ENCODE peak calls at places on chromosome 22, in six cellular contexts. One of them, this sample, is unnamed.

GRCh38 chr22:29391546-29391945 is 3.2 kb upstream of the AP1B1 start:
- DNase-seq in right atrium auricular region: peak; percentile 47
- DNase-seq in tibial nerve: no peak
- DNase-seq in H7: no peak
- DNase-seq in left colon: no peak
- DNase-seq in activated T-cell treated with anti-CD3 and anti-CD28 coated beads for 1 hour: no peak
- DNase-seq in this sample: no peak

GRCh38 chr22:26197427-26197826 is 28.2 kb downstream of the SEZ6L start:
- DNase-seq in right atrium auricular region: no peak
- DNase-seq in tibial nerve: no peak
- DNase-seq in H7: no peak
- DNase-seq in left colon: no peak
- DNase-seq in activated T-cell treated with anti-CD3 and anti-CD28 coated beads for 1 hour: no peak
- DNase-seq in this sample: no peak

GRCh38 chr22:23705358-23705757 is 14.5 kb downstream of the RGL4 start:
- DNase-seq in right atrium auricular region: no peak
- DNase-seq in tibial nerve: no peak
- DNase-seq in H7: no peak
- DNase-seq in left colon: no peak
- DNase-seq in activated T-cell treated with anti-CD3 and anti-CD28 coated beads for 1 hour: no peak
- DNase-seq in this sample: no peak

GRCh38 chr22:16935209-16935608 is 72.8 kb downstream of the GAB4 start:
- DNase-seq in right atrium auricular region: no peak
- DNase-seq in tibial nerve: no peak
- DNase-seq in H7: no peak
- DNase-seq in left colon: no peak
- DNase-seq in activated T-cell treated with anti-CD3 and anti-CD28 coated beads for 1 hour: no peak
- DNase-seq in this sample: no peak

GRCh38 chr22:22669093-22669492 is 24.7 kb downstream of the GGTLC2 start:
- DNase-seq in right atrium auricular region: no peak
- DNase-seq in tibial nerve: no peak
- DNase-seq in H7: no peak
- DNase-seq in left colon: no peak
- DNase-seq in activated T-cell treated with anti-CD3 and anti-CD28 coated beads for 1 hour: no peak
- DNase-seq in this sample: no peak

GRCh38 chr22:19042285-19043110 is 79.7 kb downstream of the DGCR2 start:
- DNase-seq in right atrium auricular region: no peak
- DNase-seq in tibial nerve: no peak
- DNase-seq in H7: peak; percentile 32
- DNase-seq in left colon: no peak
- DNase-seq in activated T-cell treated with anti-CD3 and anti-CD28 coated beads for 1 hour: no peak
- DNase-seq in this sample: no peak

GRCh38 chr22:18083406-18083805 is 5.6 kb downstream of the PEX26 start:
- DNase-seq in right atrium auricular region: no peak
- DNase-seq in tibial nerve: no peak
- DNase-seq in H7: no peak
- DNase-seq in left colon: no peak
- DNase-seq in activated T-cell treated with anti-CD3 and anti-CD28 coated beads for 1 hour: no peak
- DNase-seq in this sample: no peak

GRCh38 chr22:37519268-37520195 is at the start of gene CARD10:
- DNase-seq in right atrium auricular region: no peak
- DNase-seq in tibial nerve: no peak
- DNase-seq in H7: peak; percentile 93
- DNase-seq in left colon: no peak
- DNase-seq in activated T-cell treated with anti-CD3 and anti-CD28 coated beads for 1 hour: no peak
- DNase-seq in this sample: no peak

GRCh38 chr22:30675436-30675835 is 7.8 kb upstream of the DUSP18 start:
- DNase-seq in right atrium auricular region: no peak
- DNase-seq in tibial nerve: no peak
- DNase-seq in H7: no peak
- DNase-seq in left colon: no peak
- DNase-seq in activated T-cell treated with anti-CD3 and anti-CD28 coated beads for 1 hour: no peak
- DNase-seq in this sample: no peak

GRCh38 chr22:25448435-25449051 is 115.9 kb upstream of the GRK3 start:
- DNase-seq in right atrium auricular region: no peak
- DNase-seq in tibial nerve: no peak
- DNase-seq in H7: peak; percentile 61
- DNase-seq in left colon: no peak
- DNase-seq in activated T-cell treated with anti-CD3 and anti-CD28 coated beads for 1 hour: no peak
- DNase-seq in this sample: no peak

GRCh38 chr22:29799217-29799680 is 32.1 kb downstream of the UQCR10 start:
- DNase-seq in right atrium auricular region: peak; percentile 96
- DNase-seq in tibial nerve: peak; percentile 55
- DNase-seq in H7: no peak
- DNase-seq in left colon: peak; percentile 79
- DNase-seq in activated T-cell treated with anti-CD3 and anti-CD28 coated beads for 1 hour: no peak
- DNase-seq in this sample: peak; percentile 93

GRCh38 chr22:37406836-37407235 is 20.4 kb downstream of the ELFN2 start:
- DNase-seq in right atrium auricular region: no peak
- DNase-seq in tibial nerve: no peak
- DNase-seq in H7: no peak
- DNase-seq in left colon: no peak
- DNase-seq in activated T-cell treated with anti-CD3 and anti-CD28 coated beads for 1 hour: no peak
- DNase-seq in this sample: peak; percentile 38

GRCh38 chr22:31139866-31140716 is at the start of gene PLA2G3:
- DNase-seq in right atrium auricular region: no peak
- DNase-seq in tibial nerve: no peak
- DNase-seq in H7: peak; percentile 99
- DNase-seq in left colon: peak; percentile 38
- DNase-seq in activated T-cell treated with anti-CD3 and anti-CD28 coated beads for 1 hour: no peak
- DNase-seq in this sample: peak; percentile 42

GRCh38 chr22:28810839-28811491 is 10.6 kb upstream of the XBP1 start:
- DNase-seq in right atrium auricular region: no peak
- DNase-seq in tibial nerve: no peak
- DNase-seq in H7: no peak
- DNase-seq in left colon: no peak
- DNase-seq in activated T-cell treated with anti-CD3 and anti-CD28 coated beads for 1 hour: no peak
- DNase-seq in this sample: peak; percentile 15

GRCh38 chr22:25120093-25120561 is 79.5 kb upstream of the CRYBB3 start:
- DNase-seq in right atrium auricular region: no peak
- DNase-seq in tibial nerve: no peak
- DNase-seq in H7: peak; percentile 66
- DNase-seq in left colon: peak; percentile 76
- DNase-seq in activated T-cell treated with anti-CD3 and anti-CD28 coated beads for 1 hour: no peak
- DNase-seq in this sample: peak; percentile 87

GRCh38 chr22:20948450-20948849 is 18.6 kb upstream of the AIFM3 start:
- DNase-seq in right atrium auricular region: no peak
- DNase-seq in tibial nerve: no peak
- DNase-seq in H7: no peak
- DNase-seq in left colon: no peak
- DNase-seq in activated T-cell treated with anti-CD3 and anti-CD28 coated beads for 1 hour: no peak
- DNase-seq in this sample: no peak

GRCh38 chr22:24105018-24105360 is 76.3 kb upstream of the SUSD2 start:
- DNase-seq in right atrium auricular region: peak; percentile 73
- DNase-seq in tibial nerve: no peak
- DNase-seq in H7: no peak
- DNase-seq in left colon: no peak
- DNase-seq in activated T-cell treated with anti-CD3 and anti-CD28 coated beads for 1 hour: no peak
- DNase-seq in this sample: no peak

This sample was measured in mucosa of gallbladder.